ENCODE peak calls at places on chromosomes 3 and 15, in eight cellular contexts. I is HepG2, C is mucosa of descending colon, A is left ventricle myocardium inferior, T is neural progenitor cell, X is esophagus squamous epithelium, M is heart left ventricle, S is uterus. Y is an unnamed sample.
A peak's percentile ranks its signal among the peaks of the same experiment; 100 is the strongest.

GRCh38 chr3:13401149-13401548 is 19.0 kb downstream of the NUP210 start:
- DNase-seq in I (no peak), C (peak; percentile 8), A (no peak), T (no peak), X (no peak), M (no peak), S (no peak), Y (no peak)

GRCh38 chr3:127711021-127711420 is 38.3 kb downstream of the ABTB1 start:
- DNase-seq in I (no peak), C (no peak), A (no peak), T (no peak), X (no peak), M (no peak), S (no peak), Y (no peak)

GRCh38 chr3:62757045-62757444 is 118.2 kb downstream of the CADPS start:
- DNase-seq in I (no peak), C (no peak), A (no peak), T (no peak), X (no peak), M (no peak), S (no peak), Y (no peak)

GRCh38 chr15:35555244-35555643 is 9.3 kb upstream of the DPH6 start:
- DNase-seq in I (no peak), C (no peak), A (no peak), T (no peak), X (no peak), M (no peak), S (no peak), Y (no peak)

GRCh38 chr15:67101981-67102929 is 36.9 kb downstream of the SMAD3 start:
- DNase-seq in I (no peak), C (no peak), A (no peak), T (no peak), X (no peak), M (no peak), S (no peak), Y (peak; percentile 79)

GRCh38 chr15:74319596-74320357 is 47.7 kb downstream of the CYP11A1 start:
- DNase-seq in I (no peak), C (no peak), A (peak; percentile 48), T (peak; percentile 80), X (no peak), M (no peak), S (no peak), Y (no peak)

GRCh38 chr3:88235102-88235501 is 85.3 kb downstream of the C3orf38 start:
- DNase-seq in I (no peak), C (no peak), A (no peak), T (no peak), X (no peak), M (no peak), S (no peak), Y (peak; percentile 11)

GRCh38 chr15:39666671-39667070 is 85.8 kb downstream of the THBS1 start:
- DNase-seq in I (no peak), C (no peak), A (no peak), T (peak; percentile 40), X (no peak), M (no peak), S (no peak), Y (no peak)

GRCh38 chr3:157132341-157132740 is 27.6 kb downstream of the CCNL1 start:
- DNase-seq in I (no peak), C (no peak), A (no peak), T (no peak), X (no peak), M (no peak), S (no peak), Y (no peak)
- H3K4me1 ChIP-seq in I (peaks cover 95% of the 10 kb centered on the region), C (peaks cover 67% of the 10 kb centered on the region), A (peaks cover 100% of the 10 kb centered on the region), T (peaks cover 22% of the 10 kb centered on the region), X (peaks cover 42% of the 10 kb centered on the region), M (peaks cover 8% of the 10 kb centered on the region), S (peaks cover 18% of the 10 kb centered on the region), Y (peaks cover 68% of the 10 kb centered on the region)

GRCh38 chr3:158093526-158093925 is 12.7 kb downstream of the SHOX2 start:
- DNase-seq in I (no peak), C (no peak), A (no peak), T (no peak), X (no peak), M (no peak), S (no peak), Y (no peak)
- H3K4me1 ChIP-seq in I (peaks cover 5% of the 10 kb centered on the region), C (no peaks in the 10 kb centered on the region), A (peaks cover 16% of the 10 kb centered on the region), T (peaks cover 5% of the 10 kb centered on the region), X (peaks cover 11% of the 10 kb centered on the region), M (peaks cover 6% of the 10 kb centered on the region), S (no peaks in the 10 kb centered on the region), Y (no peaks in the 10 kb centered on the region)

GRCh38 chr15:83694538-83694937 is 40.6 kb downstream of the ADAMTSL3 start:
- DNase-seq in I (no peak), C (no peak), A (no peak), T (no peak), X (no peak), M (no peak), S (no peak), Y (no peak)

GRCh38 chr15:83697716-83698115 is 43.8 kb downstream of the ADAMTSL3 start:
- DNase-seq in I (no peak), C (no peak), A (no peak), T (no peak), X (no peak), M (no peak), S (no peak), Y (no peak)

GRCh38 chr15:83694030-83694429 is 40.1 kb downstream of the ADAMTSL3 start:
- DNase-seq in I (no peak), C (no peak), A (no peak), T (no peak), X (no peak), M (no peak), S (peak; percentile 34), Y (no peak)

GRCh38 chr15:83695246-83695645 is 41.3 kb downstream of the ADAMTSL3 start:
- DNase-seq in I (no peak), C (no peak), A (no peak), T (no peak), X (no peak), M (no peak), S (no peak), Y (no peak)

DNA sequence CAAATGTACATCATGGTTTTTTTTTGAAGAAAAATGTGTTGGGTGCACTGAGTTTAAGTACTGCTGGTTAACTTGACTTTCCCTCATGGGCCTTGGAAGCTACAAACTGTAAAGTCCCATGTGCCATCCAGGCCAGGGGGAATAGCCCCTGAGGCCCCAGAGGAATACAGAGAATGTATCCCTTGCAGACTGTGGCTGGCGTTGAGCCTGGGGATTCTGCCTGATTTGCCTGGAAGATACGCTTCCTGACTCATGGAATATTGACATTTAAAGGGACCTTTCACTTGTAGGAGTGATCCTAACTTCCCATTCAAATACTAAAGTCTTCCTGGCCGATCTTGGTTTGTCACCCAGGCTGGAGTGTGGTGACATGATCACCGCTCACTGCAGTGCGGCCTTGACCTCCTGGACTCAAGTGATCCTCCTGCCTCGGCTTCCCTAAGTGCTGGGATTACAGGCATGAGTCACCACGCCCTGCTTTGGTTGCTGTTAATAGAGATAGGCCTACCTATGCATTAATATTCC is 42.0 kb downstream of the ADAMTSL3 start:
- DNase-seq in I (no peak), C (no peak), A (no peak), T (no peak), X (no peak), M (no peak), S (no peak), Y (no peak)
- H3K4me1 ChIP-seq in I (peaks cover 6% of the 10 kb centered on the region), C (no peaks in the 10 kb centered on the region), A (peaks cover 57% of the 10 kb centered on the region), T (peaks cover 6% of the 10 kb centered on the region), X (no peaks in the 10 kb centered on the region), M (peaks cover 3% of the 10 kb centered on the region), S (no peaks in the 10 kb centered on the region), Y (no peaks in the 10 kb centered on the region)

GRCh38 chr3:100732435-100732834 is 23.1 kb downstream of the TFG start:
- DNase-seq in I (no peak), C (no peak), A (no peak), T (no peak), X (no peak), M (no peak), S (no peak), Y (no peak)
- H3K4me1 ChIP-seq in I (no peaks in the 10 kb centered on the region), C (no peaks in the 10 kb centered on the region), A (peaks cover 68% of the 10 kb centered on the region), T (peaks cover 19% of the 10 kb centered on the region), X (no peaks in the 10 kb centered on the region), M (no peaks in the 10 kb centered on the region), S (no peaks in the 10 kb centered on the region), Y (no peaks in the 10 kb centered on the region)

GRCh38 chr3:172107403-172107802 is 68.0 kb downstream of the FNDC3B start:
- DNase-seq in I (no peak), C (no peak), A (no peak), T (no peak), X (no peak), M (no peak), S (no peak), Y (no peak)

GRCh38 chr3:172103724-172104123 is 64.3 kb downstream of the FNDC3B start:
- DNase-seq in I (no peak), C (no peak), A (no peak), T (no peak), X (no peak), M (no peak), S (no peak), Y (peak; percentile 92)

GRCh38 chr3:172106989-172107388 is 67.6 kb downstream of the FNDC3B start:
- DNase-seq in I (no peak), C (peak; percentile 74), A (no peak), T (no peak), X (no peak), M (no peak), S (no peak), Y (no peak)

GRCh38 chr3:172104471-172105072 is 65.2 kb downstream of the FNDC3B start:
- DNase-seq in I (no peak), C (no peak), A (no peak), T (peak; percentile 68), X (no peak), M (no peak), S (no peak), Y (peak; percentile 85)

GRCh38 chr3:172106037-172106559 is 66.7 kb downstream of the FNDC3B start:
- DNase-seq in I (no peak), C (no peak), A (no peak), T (no peak), X (no peak), M (no peak), S (no peak), Y (no peak)
- H3K4me1 ChIP-seq in I (peaks cover 98% of the 10 kb centered on the region), C (peaks cover 16% of the 10 kb centered on the region), A (peaks cover 78% of the 10 kb centered on the region), T (peaks cover 23% of the 10 kb centered on the region), X (peaks cover 31% of the 10 kb centered on the region), M (peaks cover 9% of the 10 kb centered on the region), S (peaks cover 13% of the 10 kb centered on the region), Y (peaks cover 30% of the 10 kb centered on the region)

DNA sequence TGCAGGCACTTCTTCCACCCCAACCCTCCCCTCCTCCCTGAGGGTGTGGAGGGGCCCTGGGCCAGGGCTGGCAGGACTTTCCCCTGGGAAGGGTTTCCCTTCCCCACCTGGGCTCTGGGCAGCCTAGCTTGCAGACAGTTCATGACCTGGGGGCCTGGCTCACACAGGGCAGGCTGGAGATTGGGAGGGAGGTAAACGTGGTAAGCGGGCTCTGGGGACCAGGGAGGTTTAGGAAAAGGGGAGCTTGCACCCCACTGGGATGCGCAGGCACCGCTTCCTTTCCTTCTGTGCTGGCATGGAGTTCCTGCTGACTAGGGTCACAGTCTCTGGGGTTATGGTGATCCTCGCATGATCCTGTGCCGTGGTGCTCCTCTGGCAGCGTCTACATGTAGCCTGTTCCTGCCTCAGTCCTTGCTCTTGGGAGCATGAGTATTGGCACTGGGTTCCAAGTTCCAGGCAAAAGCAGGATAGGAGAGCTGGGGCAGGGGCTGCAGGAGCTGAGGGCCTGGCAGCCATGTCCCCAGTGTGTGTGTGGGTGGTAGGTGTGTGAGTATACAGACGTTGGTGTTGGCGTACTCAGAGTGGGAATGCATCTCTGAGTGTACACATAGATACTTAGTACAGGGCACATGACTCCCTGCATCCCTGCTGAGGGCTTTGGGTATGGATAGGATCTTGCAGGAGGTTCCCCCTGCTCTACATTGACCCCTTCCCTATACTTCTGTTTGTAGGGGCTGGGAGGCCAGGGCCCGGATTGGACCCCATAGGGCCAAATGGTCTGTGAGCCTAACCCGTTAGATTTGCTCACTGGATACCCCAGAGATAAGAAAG is 6.9 kb downstream of the GLYCTK start:
- DNase-seq in I (no peak), C (no peak), A (no peak), T (no peak), X (no peak), M (no peak), S (no peak), Y (no peak)
- H3K4me1 ChIP-seq in I (peaks cover 48% of the 10 kb centered on the region), C (peaks cover 23% of the 10 kb centered on the region), A (peaks cover 17% of the 10 kb centered on the region), T (peaks cover 18% of the 10 kb centered on the region), X (no peaks in the 10 kb centered on the region), M (no peaks in the 10 kb centered on the region), S (no peaks in the 10 kb centered on the region), Y (no peaks in the 10 kb centered on the region)